ENCODE peak calls at places on chromosomes 13 and 19, in seven cellular contexts. D is ELR; V is Caki2; F is stimulated activated CD4-positive, alpha-beta T cell treated with anti-CD3 and anti-CD28 coated beads, Interleukin-4, amount 100 ng/mL, for 4 hours; Z is hepatic stellate cell; B is brain microvascular endothelial cell; P is NCI-H1105. W is an unnamed sample.

GRCh38 chr13:106567421-106568224 is at the start of gene ARGLU1:
- DNase-seq in D (peak), V (peak), F (peak), Z (peak), B (peak), P (peak), W (peak)

GRCh38 chr13:41767801-41768200 is 193.1 kb downstream of the VWA8 start:
- DNase-seq in D (no peak), V (no peak), F (no peak), Z (no peak), B (no peak), P (no peak), W (no peak)

GRCh38 chr13:40102854-40103253 is 447.4 kb downstream of the COG6 start:
- DNase-seq in D (peak), V (no peak), F (peak), Z (no peak), B (peak), P (no peak), W (no peak)

GRCh38 chr13:99057310-99057975 is 79.6 kb upstream of the DOCK9 start:
- DNase-seq in D (no peak), V (no peak), F (no peak), Z (no peak), B (no peak), P (no peak), W (no peak)

GRCh38 chr13:72920097-72920496 is 138.2 kb downstream of the PIBF1 start:
- DNase-seq in D (no peak), V (no peak), F (no peak), Z (peak), B (no peak), P (no peak), W (no peak)

GRCh38 chr13:100650321-100650720 is 24.3 kb downstream of the TMTC4 start:
- DNase-seq in D (no peak), V (no peak), F (no peak), Z (no peak), B (no peak), P (peak), W (no peak)

GRCh38 chr19:40392894-40393517 is 3.0 kb upstream of the HIPK4 start:
- DNase-seq in D (no peak), V (no peak), F (no peak), Z (no peak), B (no peak), P (no peak), W (no peak)

GRCh38 chr19:6734096-6734696 is 3.2 kb downstream of the GPR108 start:
- DNase-seq in D (no peak), V (no peak), F (no peak), Z (no peak), B (no peak), P (no peak), W (no peak)

GRCh38 chr19:16760990-16761389 is 41.3 kb downstream of the NWD1 start:
- DNase-seq in D (no peak), V (no peak), F (no peak), Z (no peak), B (no peak), P (no peak), W (no peak)

GRCh38 chr19:3398114-3398899 is 31.9 kb downstream of the NFIC start:
- DNase-seq in D (no peak), V (no peak), F (no peak), Z (no peak), B (no peak), P (no peak), W (no peak)